ENCODE peak calls at places on chromosomes 7 and 10, in six cellular contexts. W, Z, N, G, S and C are unnamed samples.

GRCh38 chr10:86113501-86113900 is 253.1 kb downstream of the GRID1 start:
- DNase-seq in W (no peak), Z (no peak), N (no peak), G (no peak), S (no peak), C (no peak)

GRCh38 chr10:88763441-88763840 is 3.6 kb downstream of the LIPN start:
- DNase-seq in W (no peak), Z (no peak), N (no peak), G (no peak), S (no peak), C (no peak)

GRCh38 chr7:40765633-40766032 is 630.8 kb downstream of the SUGCT start:
- DNase-seq in W (no peak), Z (no peak), N (no peak), G (no peak), S (no peak), C (no peak)

GRCh38 chr7:151229249-151229648 is 2.2 kb upstream of the ABCF2 start:
- DNase-seq in W (no peak), Z (no peak), N (no peak), G (no peak), S (no peak), C (no peak)

GRCh38 chr7:20282960-20283359 is 47.7 kb upstream of the ITGB8 start:
- DNase-seq in W (no peak), Z (no peak), N (no peak), G (no peak), S (no peak), C (no peak)

GRCh38 chr10:103852189-103852711 is 3.1 kb downstream of the SH3PXD2A start:
- DNase-seq in W (no peak), Z (no peak), N (peak), G (peak), S (no peak), C (no peak)

GRCh38 chr7:132764762-132765161 is 188.5 kb upstream of the PLXNA4 start:
- DNase-seq in W (no peak), Z (peak), N (no peak), G (no peak), S (no peak), C (no peak)

GRCh38 chr10:104256335-104257080 is 1.8 kb downstream of the GSTO1 start:
- DNase-seq in W (no peak), Z (peak), N (no peak), G (no peak), S (peak), C (no peak)

GRCh38 chr7:96486681-96487080 is 164.8 kb upstream of the SLC25A13 start:
- DNase-seq in W (no peak), Z (no peak), N (no peak), G (no peak), S (no peak), C (no peak)

GRCh38 chr7:137441451-137441850 is 97.9 kb upstream of the PTN start:
- DNase-seq in W (no peak), Z (no peak), N (no peak), G (no peak), S (no peak), C (no peak)

GRCh38 chr7:17307033-17307432 is 8.6 kb downstream of the AHR start:
- DNase-seq in W (no peak), Z (no peak), N (no peak), G (no peak), S (no peak), C (no peak)

GRCh38 chr10:52758406-52758805 is 14.2 kb downstream of the MBL2 start:
- DNase-seq in W (no peak), Z (no peak), N (no peak), G (no peak), S (no peak), C (no peak)

GRCh38 chr10:72886596-72887522 is 6.7 kb upstream of the OIT3 start:
- DNase-seq in W (no peak), Z (peak), N (no peak), G (no peak), S (no peak), C (no peak)

GRCh38 chr10:7186387-7187032 is 224.3 kb downstream of the SFMBT2 start:
- DNase-seq in W (no peak), Z (peak), N (no peak), G (no peak), S (no peak), C (no peak)

GRCh38 chr7:23530901-23531793 is 634 bp downstream of the TRA2A start:
- DNase-seq in W (no peak), Z (peak), N (peak), G (peak), S (peak), C (no peak)

GRCh38 chr7:20218261-20218660 is 1.1 kb upstream of the MACC1 start:
- DNase-seq in W (no peak), Z (peak), N (no peak), G (no peak), S (no peak), C (no peak)

GRCh38 chr10:120727001-120727400 is 124.2 kb upstream of the WDR11 start:
- DNase-seq in W (no peak), Z (no peak), N (no peak), G (no peak), S (no peak), C (no peak)

GRCh38 chr10:79135790-79136189 is 67.0 kb downstream of the ZMIZ1 start:
- DNase-seq in W (no peak), Z (no peak), N (no peak), G (peak), S (no peak), C (no peak)

GRCh38 chr7:76333388-76334101 is 25.2 kb downstream of the YWHAG start:
- DNase-seq in W (no peak), Z (no peak), N (peak), G (peak), S (no peak), C (no peak)